ENCODE peak calls at places on chromosomes 1 and 21, in six cellular contexts. One of them, this sample, is unnamed.

GRCh38 chr1:222182641-222183040 is 365.3 kb downstream of the HHIPL2 start:
- DNase-seq in activated CD4-positive, alpha-beta T cell treated with anti-CD3 and anti-CD28 coated beads for 36 hours: no peak
- DNase-seq in SIG-M5: no peak
- DNase-seq in fibroblast of lung: peak
- DNase-seq in T47D: no peak
- DNase-seq in HFFc6: peak
- DNase-seq in this sample: peak

GRCh38 chr1:99963041-99963795 is 6.6 kb upstream of the SLC35A3 start:
- DNase-seq in SIG-M5: no peak
- DNase-seq in T47D: no peak
- DNase-seq in HFFc6: peak
- DNase-seq in fibroblast of lung: peak
- DNase-seq in activated CD4-positive, alpha-beta T cell treated with anti-CD3 and anti-CD28 coated beads for 36 hours: no peak
- DNase-seq in this sample: peak

GRCh38 chr1:164602480-164603093 is 43.6 kb downstream of the PBX1 start:
- DNase-seq in SIG-M5: no peak
- DNase-seq in HFFc6: peak
- DNase-seq in T47D: peak
- DNase-seq in fibroblast of lung: peak
- DNase-seq in activated CD4-positive, alpha-beta T cell treated with anti-CD3 and anti-CD28 coated beads for 36 hours: no peak
- DNase-seq in this sample: peak

GRCh38 chr21:32597205-32597604 is 11.9 kb upstream of the TCP10L start:
- DNase-seq in SIG-M5: no peak
- DNase-seq in HFFc6: peak
- DNase-seq in T47D: no peak
- DNase-seq in activated CD4-positive, alpha-beta T cell treated with anti-CD3 and anti-CD28 coated beads for 36 hours: peak
- DNase-seq in fibroblast of lung: peak
- DNase-seq in this sample: peak

GRCh38 chr1:150577557-150578277 is 1.7 kb downstream of the MCL1 start:
- DNase-seq in fibroblast of lung: peak
- DNase-seq in HFFc6: no peak
- DNase-seq in activated CD4-positive, alpha-beta T cell treated with anti-CD3 and anti-CD28 coated beads for 36 hours: no peak
- DNase-seq in SIG-M5: no peak
- DNase-seq in T47D: no peak
- DNase-seq in this sample: no peak

GRCh38 chr1:47587891-47588582 is 150.2 kb downstream of the FOXD2 start:
- DNase-seq in fibroblast of lung: no peak
- DNase-seq in activated CD4-positive, alpha-beta T cell treated with anti-CD3 and anti-CD28 coated beads for 36 hours: no peak
- DNase-seq in SIG-M5: no peak
- DNase-seq in HFFc6: no peak
- DNase-seq in T47D: no peak
- DNase-seq in this sample: peak

GRCh38 chr1:90854559-90854958 is 137.5 kb upstream of the BARHL2 start:
- DNase-seq in activated CD4-positive, alpha-beta T cell treated with anti-CD3 and anti-CD28 coated beads for 36 hours: no peak
- DNase-seq in HFFc6: no peak
- DNase-seq in T47D: no peak
- DNase-seq in fibroblast of lung: no peak
- DNase-seq in SIG-M5: no peak
- DNase-seq in this sample: no peak

GRCh38 chr1:53075761-53076163 is 13.7 kb downstream of the PODN start:
- DNase-seq in activated CD4-positive, alpha-beta T cell treated with anti-CD3 and anti-CD28 coated beads for 36 hours: no peak
- DNase-seq in SIG-M5: no peak
- DNase-seq in HFFc6: no peak
- DNase-seq in T47D: no peak
- DNase-seq in fibroblast of lung: no peak
- DNase-seq in this sample: no peak

GRCh38 chr1:14941865-14942264 is 211.7 kb upstream of the TMEM51 start:
- DNase-seq in fibroblast of lung: peak
- DNase-seq in T47D: no peak
- DNase-seq in HFFc6: no peak
- DNase-seq in SIG-M5: no peak
- DNase-seq in activated CD4-positive, alpha-beta T cell treated with anti-CD3 and anti-CD28 coated beads for 36 hours: no peak
- DNase-seq in this sample: no peak

GRCh38 chr1:154352581-154353459 is 27.5 kb downstream of the ATP8B2 start:
- DNase-seq in activated CD4-positive, alpha-beta T cell treated with anti-CD3 and anti-CD28 coated beads for 36 hours: peak
- DNase-seq in fibroblast of lung: peak
- DNase-seq in SIG-M5: no peak
- DNase-seq in T47D: peak
- DNase-seq in HFFc6: peak
- DNase-seq in this sample: no peak

GRCh38 chr1:94608142-94608851 is 66.7 kb upstream of the F3 start:
- DNase-seq in activated CD4-positive, alpha-beta T cell treated with anti-CD3 and anti-CD28 coated beads for 36 hours: no peak
- DNase-seq in T47D: no peak
- DNase-seq in SIG-M5: no peak
- DNase-seq in HFFc6: no peak
- DNase-seq in fibroblast of lung: no peak
- DNase-seq in this sample: no peak

GRCh38 chr1:26373281-26373680 is 731 bp upstream of the ZNF683 start:
- DNase-seq in activated CD4-positive, alpha-beta T cell treated with anti-CD3 and anti-CD28 coated beads for 36 hours: peak
- DNase-seq in SIG-M5: no peak
- DNase-seq in T47D: no peak
- DNase-seq in fibroblast of lung: no peak
- DNase-seq in HFFc6: no peak
- DNase-seq in this sample: no peak

GRCh38 chr21:44485254-44485793 is 30.0 kb downstream of the LRRC3 start:
- DNase-seq in fibroblast of lung: no peak
- DNase-seq in HFFc6: no peak
- DNase-seq in activated CD4-positive, alpha-beta T cell treated with anti-CD3 and anti-CD28 coated beads for 36 hours: peak
- DNase-seq in T47D: peak
- DNase-seq in SIG-M5: no peak
- DNase-seq in this sample: no peak

GRCh38 chr1:66266350-66266749 is 267.6 kb upstream of the SGIP1 start:
- DNase-seq in T47D: peak
- DNase-seq in SIG-M5: no peak
- DNase-seq in activated CD4-positive, alpha-beta T cell treated with anti-CD3 and anti-CD28 coated beads for 36 hours: no peak
- DNase-seq in HFFc6: no peak
- DNase-seq in fibroblast of lung: no peak
- DNase-seq in this sample: no peak

GRCh38 chr1:155324717-155325595 is 4.3 kb downstream of the RUSC1 start:
- DNase-seq in HFFc6: peak
- DNase-seq in T47D: peak
- DNase-seq in fibroblast of lung: peak
- DNase-seq in SIG-M5: no peak
- DNase-seq in activated CD4-positive, alpha-beta T cell treated with anti-CD3 and anti-CD28 coated beads for 36 hours: peak
- DNase-seq in this sample: peak

GRCh38 chr21:35933466-35933865 is 126.9 kb downstream of the SETD4 start:
- DNase-seq in T47D: peak
- DNase-seq in HFFc6: peak
- DNase-seq in activated CD4-positive, alpha-beta T cell treated with anti-CD3 and anti-CD28 coated beads for 36 hours: no peak
- DNase-seq in fibroblast of lung: peak
- DNase-seq in SIG-M5: no peak
- DNase-seq in this sample: peak

GRCh38 chr21:28754127-28754611 is 238.5 kb downstream of the LTN1 start:
- DNase-seq in SIG-M5: no peak
- DNase-seq in fibroblast of lung: peak
- DNase-seq in HFFc6: peak
- DNase-seq in activated CD4-positive, alpha-beta T cell treated with anti-CD3 and anti-CD28 coated beads for 36 hours: no peak
- DNase-seq in T47D: no peak
- DNase-seq in this sample: peak